ENCODE peak calls at places on chromosomes 12 and 14, in six cellular contexts. D, V, F, W, H and O are unnamed samples.

GRCh38 chr14:50658203-50658602 is 9.9 kb downstream of the SAV1 start:
- DNase-seq in D (no peak), V (no peak), F (no peak), W (no peak), H (no peak), O (no peak)

GRCh38 chr14:100446572-100446971 is 123.4 kb downstream of the SLC25A47 start:
- DNase-seq in D (no peak), V (no peak), F (no peak), W (peak; percentile 31), H (peak; percentile 75), O (no peak)

GRCh38 chr14:78697341-78697740 is 527.2 kb downstream of the NRXN3 start:
- DNase-seq in D (peak; percentile 6), V (no peak), F (peak; percentile 2), W (no peak), H (no peak), O (no peak)

GRCh38 chr12:113102811-113103210 is 32.8 kb downstream of the RASAL1 start:
- DNase-seq in D (no peak), V (no peak), F (no peak), W (no peak), H (no peak), O (no peak)

GRCh38 chr12:12461923-12462315 is 100.7 kb downstream of the DUSP16 start:
- DNase-seq in D (no peak), V (no peak), F (no peak), W (no peak), H (no peak), O (no peak)

GRCh38 chr12:5083955-5084849 is 40.5 kb downstream of the KCNA5 start:
- DNase-seq in D (peak; percentile 24), V (peak; percentile 23), F (peak; percentile 47), W (no peak), H (peak; percentile 43), O (peak; percentile 37)

GRCh38 chr12:32702470-32702869 is 23.4 kb downstream of the DNM1L start:
- DNase-seq in D (no peak), V (no peak), F (no peak), W (no peak), H (no peak), O (no peak)

GRCh38 chr14:89198544-89199329 is 218.3 kb downstream of the FOXN3 start:
- DNase-seq in D (no peak), V (no peak), F (no peak), W (no peak), H (no peak), O (no peak)

GRCh38 chr12:121087467-121088207 is 45.0 kb upstream of the P2RX7 start:
- DNase-seq in D (no peak), V (no peak), F (peak; percentile 25), W (no peak), H (no peak), O (no peak)

DNA sequence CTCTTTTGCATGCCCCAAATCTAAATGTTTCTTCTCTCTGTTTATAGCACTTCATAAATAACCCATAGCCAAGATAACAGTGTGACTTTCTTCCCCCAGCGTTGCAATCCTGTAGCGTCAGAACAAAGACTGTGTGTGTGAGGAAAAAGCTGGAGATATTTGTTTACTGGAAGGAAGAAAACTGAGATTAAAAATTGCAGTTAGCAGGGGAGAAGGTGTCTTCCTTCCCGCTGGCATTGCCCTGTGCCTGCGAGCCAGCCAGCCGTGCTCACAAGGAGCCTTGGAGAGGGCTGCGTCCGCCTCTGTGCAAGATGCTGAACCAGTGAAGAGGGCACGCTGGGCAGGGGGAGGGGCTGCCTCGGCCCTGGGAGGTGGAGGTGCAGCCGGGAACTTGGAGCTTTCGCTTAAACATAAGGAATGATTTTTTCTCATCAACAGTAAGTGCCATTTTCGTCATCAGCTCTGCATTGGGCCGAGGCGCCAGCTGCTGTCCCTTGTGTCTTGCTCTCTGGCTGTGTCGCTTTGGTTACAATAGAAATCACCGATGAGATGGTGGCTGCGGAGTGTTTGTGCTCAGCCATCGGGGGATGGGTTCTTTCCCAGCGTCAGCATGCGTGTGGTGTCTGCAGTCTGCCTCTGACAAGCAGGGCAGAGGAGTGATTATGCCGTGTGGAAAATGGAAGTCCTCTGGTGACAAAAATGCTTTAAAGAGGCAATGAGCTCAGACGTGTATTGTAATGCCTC is 97.3 kb downstream of the ESR2 start:
- DNase-seq in D (no peak), V (no peak), F (no peak), W (no peak), H (no peak), O (no peak)
- TF ChIP-seq POLR2A in D (no peak), V (no peak), F (no peak), W (no peak), H (no peak), O (no peak)

GRCh38 chr14:105448706-105449111 is 25.9 kb upstream of the CRIP2 start:
- DNase-seq in D (peak; percentile 20), V (no peak), F (peak; percentile 96), W (peak; percentile 21), H (peak; percentile 70), O (peak; percentile 91)
- TF ChIP-seq POLR2AphosphoS5 in D (no peak), V (no peak), F (no peak), W (no peak), H (no peak), O (no peak)

GRCh38 chr12:131900397-131900796 is 6.0 kb downstream of the ULK1 start:
- DNase-seq in D (no peak), V (no peak), F (no peak), W (no peak), H (no peak), O (no peak)
- TF ChIP-seq TAF1 in D (no peak), V (no peak), F (no peak), W (no peak), H (no peak), O (no peak)

DNA sequence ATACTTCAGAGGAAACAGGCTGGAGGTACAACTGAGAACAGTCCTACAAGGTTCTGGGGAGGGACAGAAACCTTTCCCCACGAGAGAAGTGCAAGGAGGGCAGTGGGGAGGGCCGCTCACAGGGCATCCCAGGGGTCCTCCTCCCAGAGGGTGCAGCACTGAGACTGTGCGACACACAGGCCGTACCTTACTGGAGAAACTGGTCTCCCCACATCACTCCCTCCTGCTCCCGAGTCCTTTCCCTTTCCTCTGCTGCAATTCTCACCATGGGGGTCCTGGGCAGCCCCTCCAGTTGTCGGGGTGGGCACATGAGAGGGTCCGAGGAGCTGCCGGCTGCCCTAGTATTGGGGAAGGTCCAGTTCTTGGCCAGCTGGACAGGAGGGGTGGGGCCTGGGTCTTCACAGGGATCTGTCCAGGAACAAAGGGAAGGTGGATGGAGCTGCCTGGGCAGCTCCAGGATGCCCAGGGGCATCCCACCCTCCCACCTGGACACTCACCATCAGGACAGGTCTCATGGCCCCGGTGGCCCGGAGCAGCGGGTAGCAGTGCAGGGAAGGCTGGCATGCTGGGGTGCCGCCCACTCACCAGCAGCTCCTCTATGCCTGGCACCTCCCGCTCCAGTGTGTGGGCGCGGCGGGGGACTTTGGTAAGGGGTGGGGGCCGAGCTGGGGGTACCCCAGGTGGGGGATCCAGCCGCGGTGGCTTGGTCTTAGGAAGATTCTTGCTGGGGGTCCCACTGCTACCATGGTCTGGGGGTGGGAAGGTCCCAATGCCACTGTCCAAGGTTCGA is 35.8 kb downstream of the NCKAP5L start:
- DNase-seq in D (no peak), V (no peak), F (no peak), W (no peak), H (no peak), O (no peak)
- TF ChIP-seq POLR2A in D (no peak), V (no peak), F (no peak), W (no peak), H (no peak), O (no peak)

DNA sequence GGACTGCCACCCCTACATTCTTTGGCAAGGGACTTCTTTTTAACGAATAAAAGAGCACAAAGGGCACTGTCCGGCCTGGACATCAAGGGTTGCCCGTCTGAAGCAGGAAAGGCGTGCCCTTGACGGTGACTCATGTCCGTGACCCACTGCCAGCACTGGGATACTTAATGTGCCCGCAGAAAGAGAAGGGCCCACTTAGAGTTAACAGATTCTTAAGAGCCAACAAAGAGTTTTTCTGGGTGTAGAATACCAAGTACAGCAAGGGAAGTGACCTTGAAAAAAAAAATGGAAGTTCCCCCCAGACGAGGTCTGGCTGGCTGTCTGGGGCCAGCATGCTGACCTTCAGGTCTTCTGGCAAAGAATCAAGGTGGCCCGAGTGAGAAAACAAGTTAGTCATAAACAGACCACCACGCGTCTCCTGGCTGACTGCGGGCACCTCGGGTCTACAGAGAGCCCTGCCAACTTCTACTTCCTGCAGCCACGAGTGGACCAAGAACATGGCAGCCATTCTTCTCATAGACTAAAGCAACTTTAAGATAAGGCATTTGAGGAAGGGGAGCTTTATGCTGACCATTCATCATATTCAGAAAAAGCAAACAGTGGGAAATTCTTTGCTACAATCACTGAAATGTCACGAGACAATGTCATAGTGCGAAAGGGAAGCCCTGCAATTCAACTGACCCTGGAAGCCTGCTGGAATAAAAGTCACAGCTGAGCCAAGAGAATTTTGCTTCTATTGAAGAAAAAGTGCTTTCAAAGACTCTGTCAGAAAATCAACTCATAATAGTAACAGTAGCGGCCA is 10.4 kb upstream of the SELPLG start:
- DNase-seq in D (no peak), V (no peak), F (no peak), W (no peak), H (no peak), O (no peak)
- TF ChIP-seq POLR2AphosphoS5 in D (no peak), V (no peak), F (no peak), W (peak; percentile 3), H (no peak), O (no peak)

DNA sequence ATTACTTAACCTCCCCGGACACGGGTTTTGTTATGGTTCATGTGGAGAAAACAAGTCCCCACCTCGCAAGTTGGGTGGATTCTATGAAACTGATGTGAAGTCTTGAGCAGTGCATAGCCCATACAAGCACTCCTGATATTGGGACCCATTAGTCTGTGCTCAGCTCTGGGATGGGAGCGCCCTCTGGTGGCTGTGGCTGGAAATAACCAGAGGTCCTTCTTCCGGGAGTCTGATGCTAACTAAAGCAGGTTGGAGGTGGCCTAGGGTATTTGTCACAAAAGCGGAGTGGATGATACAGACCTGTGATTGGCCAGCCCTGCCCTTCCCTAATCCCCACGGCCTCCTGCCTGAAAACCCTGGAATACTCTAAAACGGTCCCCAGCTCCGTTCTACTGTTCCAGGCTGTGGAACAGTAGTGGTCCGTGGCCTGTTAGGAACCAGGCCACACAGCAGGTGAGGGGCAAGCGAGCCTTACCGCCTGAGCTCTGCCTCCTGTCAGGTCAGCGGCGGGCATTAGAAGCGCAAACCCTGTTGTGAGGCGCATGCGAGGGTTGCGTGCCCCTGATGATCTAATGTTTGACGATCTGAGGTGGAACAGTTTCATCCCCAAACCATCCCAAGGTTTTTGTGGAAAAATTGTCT is 6.4 kb downstream of the SLC48A1 start:
- DNase-seq in D (peak; percentile 69), V (peak; percentile 53), F (peak; percentile 86), W (peak; percentile 88), H (peak; percentile 71), O (peak; percentile 83)
- TF ChIP-seq TAF1 in D (no peak), V (no peak), F (peak; percentile 12), W (no peak), H (no peak), O (no peak)

DNA sequence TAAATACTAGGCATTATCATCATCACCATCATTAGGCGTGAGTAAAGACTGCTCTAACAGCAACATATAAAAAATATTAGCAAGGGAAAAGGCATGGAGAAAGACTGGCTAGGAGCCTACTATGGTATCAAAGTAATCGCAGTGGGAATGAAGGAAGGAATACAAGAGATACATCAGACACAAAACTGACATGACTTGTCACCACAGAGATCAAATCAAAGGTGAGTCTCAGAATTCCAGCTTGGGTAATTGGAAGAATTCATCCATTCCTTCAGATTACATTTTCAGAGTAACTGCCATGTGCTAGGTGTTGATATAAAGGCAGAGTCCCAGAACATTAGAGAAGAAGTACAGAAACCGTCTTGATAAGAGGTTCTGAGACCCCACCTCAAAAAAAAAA is 10.2 kb downstream of the ZBTB25 start:
- DNase-seq in D (no peak), V (no peak), F (no peak), W (no peak), H (no peak), O (no peak)
- TF ChIP-seq POLR2A in D (no peak), V (no peak), F (no peak), W (no peak), H (no peak), O (no peak)